ENCODE peak calls at places on chromosomes 16 and 17, in seven cellular contexts. I is NCI-H774; S is neural crest cell; O is NCI-H510A treated with DMSO at 0.1 percent for 48 hours; W is activated T-cell treated with anti-CD3 and anti-CD28 coated beads, Interleukin-2, amount 50 U/mL, for 72 hours; B is ELR; P is HEK293T. C is an unnamed sample.

GRCh38 chr16:23274968-23275367 is 27.1 kb upstream of the SCNN1B start:
- DNase-seq in W (no peak), I (no peak), B (peak; percentile 36), S (no peak), P (peak; percentile 14), O (peak; percentile 57), C (peak; percentile 15)

GRCh38 chr17:39946551-39947330 is 16.1 kb upstream of the GSDMA start:
- DNase-seq in S (no peak), I (no peak), B (no peak), O (no peak), P (no peak), W (no peak), C (no peak)

GRCh38 chr16:85137323-85138072 is 25.2 kb upstream of the CIBAR2 start:
- DNase-seq in I (no peak), B (peak; percentile 78), S (peak; percentile 48), P (no peak), W (no peak), O (no peak), C (peak; percentile 85)

GRCh38 chr17:43924558-43924957 is 17.2 kb upstream of the MPP2 start:
- DNase-seq in S (no peak), P (no peak), W (no peak), B (no peak), O (no peak), I (no peak), C (no peak)

GRCh38 chr16:2149630-2150417 is 1.4 kb downstream of the RAB26 start:
- DNase-seq in I (no peak), P (no peak), B (peak; percentile 61), O (no peak), S (no peak), W (no peak), C (no peak)

GRCh38 chr16:3465911-3466584 is 22.6 kb downstream of the NAA60 start:
- DNase-seq in W (no peak), S (no peak), B (no peak), I (no peak), P (no peak), O (no peak), C (no peak)

GRCh38 chr17:69473801-69474170 is 59.3 kb downstream of the MAP2K6 start:
- DNase-seq in I (no peak), B (peak; percentile 19), O (no peak), W (no peak), S (no peak), P (no peak), C (no peak)

GRCh38 chr17:21174719-21175118 is 39.2 kb downstream of the TMEM11 start:
- DNase-seq in B (no peak), O (no peak), S (no peak), W (no peak), P (no peak), I (no peak), C (no peak)

GRCh38 chr17:7555320-7555948 is 3.1 kb upstream of the TNFSF13 start:
- DNase-seq in B (no peak), O (no peak), S (no peak), P (no peak), W (no peak), I (no peak), C (no peak)

GRCh38 chr17:29148257-29148789 is 31.9 kb downstream of the MYO18A start:
- DNase-seq in I (peak; percentile 39), S (no peak), P (no peak), W (no peak), B (no peak), O (peak; percentile 47), C (no peak)

C was measured in M059J.